ENCODE peak calls at places on chromosomes 2 and 18, in ten cellular contexts. Y is epithelial cell of esophagus; L is CD8-positive, alpha-beta T cell; M is left ventricle myocardium inferior; H is progenitor cell of endocrine pancreas; W is neural crest cell; Q is colonic mucosa; U is mammary epithelial cell; Z is OCI-LY7; A is cardiac muscle cell. S is an unnamed sample.

GRCh38 chr2:46913471-46914381 is 1.9 kb downstream of the MCFD2 start:
- DNase-seq in M (no peak), U (peak), Z (no peak), Q (peak), L (no peak), A (no peak), W (no peak), H (no peak), Y (peak), S (no peak)

GRCh38 chr2:1448009-1448408 is 34.7 kb downstream of the TPO start:
- DNase-seq in A (no peak), W (no peak), Y (no peak), H (no peak), Z (no peak), L (no peak), Q (no peak), M (no peak), U (no peak), S (no peak)

GRCh38 chr2:70381821-70382220 is 80.0 kb upstream of the FAM136A start:
- DNase-seq in Q (no peak), Y (peak), U (peak), M (no peak), W (no peak), L (no peak), A (no peak), Z (no peak), H (no peak), S (no peak)

GRCh38 chr18:63869851-63870250 is 17.7 kb upstream of the SERPINB2 start:
- DNase-seq in A (no peak), Q (no peak), H (no peak), M (no peak), U (peak), W (no peak), Y (peak), Z (no peak), L (no peak), S (no peak)

GRCh38 chr2:34365937-34366336 is 766.8 kb upstream of the FAM98A start:
- DNase-seq in Q (no peak), Y (no peak), W (peak), H (no peak), L (no peak), Z (no peak), A (peak), M (no peak), U (no peak), S (no peak)

GRCh38 chr2:234952270-234953115 is 676 bp downstream of the SH3BP4 start:
- DNase-seq in Q (no peak), H (peak), Z (no peak), U (no peak), L (no peak), W (peak), A (peak), M (no peak), Y (no peak), S (no peak)

GRCh38 chr2:233209117-233209977 is 42.1 kb upstream of the ATG16L1 start:
- DNase-seq in Z (no peak), Y (peak), W (no peak), M (no peak), Q (no peak), U (peak), A (peak), H (no peak), L (no peak), S (no peak)

GRCh38 chr18:34873966-34874365 is 163.9 kb downstream of the DTNA start:
- DNase-seq in W (no peak), Q (no peak), Z (no peak), U (no peak), A (no peak), M (no peak), Y (no peak), H (no peak), L (no peak), S (no peak)

GRCh38 chr18:28177828-28178635 is 1.1 kb upstream of the CDH2 start:
- DNase-seq in U (peak), Q (no peak), H (peak), A (peak), Y (peak), M (peak), L (no peak), Z (no peak), W (peak), S (no peak)

GRCh38 chr18:31830686-31831085 is 70.0 kb upstream of the SLC25A52 start:
- DNase-seq in Z (no peak), H (no peak), Y (no peak), Q (no peak), L (no peak), U (no peak), W (no peak), A (no peak), M (no peak), S (no peak)

DNA sequence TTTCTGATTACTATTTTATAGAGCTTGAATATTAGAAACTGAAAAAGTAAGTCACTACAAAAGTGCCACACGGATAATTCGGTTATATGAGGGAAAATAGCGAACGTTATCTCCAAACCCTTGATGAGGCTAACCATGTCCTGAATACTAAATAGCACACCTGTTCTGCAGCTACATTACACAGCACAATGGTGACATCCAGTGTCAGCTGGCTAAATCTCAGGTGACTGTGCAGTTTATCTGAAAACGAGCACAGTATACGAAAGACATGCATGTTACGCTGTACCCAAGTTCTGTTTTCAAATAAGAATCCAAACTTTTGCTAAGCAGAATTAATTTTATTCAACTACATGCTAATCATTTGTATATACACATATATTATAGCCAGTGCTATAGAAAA is 9.0 kb downstream of the CCDC68 start:
- DNase-seq in U (peak), Q (no peak), L (no peak), W (no peak), A (no peak), M (no peak), H (no peak), Z (no peak), Y (peak), S (no peak)
- TF ChIP-seq CTCF in U (peak), Q (peak), L (no peak), W (no peak), A (no peak), M (no peak), H (peak), Z (no peak), Y (peak), S (no peak)

GRCh38 chr2:176106636-176107539 is at the start of gene HOXD11:
- DNase-seq in Y (peak), W (no peak), Z (no peak), L (no peak), M (no peak), U (peak), Q (peak), H (no peak), A (no peak), S (no peak)

GRCh38 chr2:176105078-176105726 is 1.9 kb upstream of the HOXD11 start:
- DNase-seq in U (no peak), L (no peak), W (no peak), Y (no peak), M (no peak), H (no peak), A (no peak), Q (no peak), Z (no peak), S (no peak)

GRCh38 chr2:176104338-176105077 is 2.6 kb upstream of the HOXD11 start:
- DNase-seq in M (no peak), U (no peak), A (peak), Y (no peak), Z (no peak), W (no peak), H (no peak), Q (no peak), L (no peak), S (no peak)

GRCh38 chr2:176107731-176108181 is 676 bp downstream of the HOXD11 start:
- DNase-seq in U (no peak), L (no peak), Y (no peak), A (no peak), W (no peak), Z (no peak), H (no peak), M (no peak), Q (peak), S (no peak)

DNA sequence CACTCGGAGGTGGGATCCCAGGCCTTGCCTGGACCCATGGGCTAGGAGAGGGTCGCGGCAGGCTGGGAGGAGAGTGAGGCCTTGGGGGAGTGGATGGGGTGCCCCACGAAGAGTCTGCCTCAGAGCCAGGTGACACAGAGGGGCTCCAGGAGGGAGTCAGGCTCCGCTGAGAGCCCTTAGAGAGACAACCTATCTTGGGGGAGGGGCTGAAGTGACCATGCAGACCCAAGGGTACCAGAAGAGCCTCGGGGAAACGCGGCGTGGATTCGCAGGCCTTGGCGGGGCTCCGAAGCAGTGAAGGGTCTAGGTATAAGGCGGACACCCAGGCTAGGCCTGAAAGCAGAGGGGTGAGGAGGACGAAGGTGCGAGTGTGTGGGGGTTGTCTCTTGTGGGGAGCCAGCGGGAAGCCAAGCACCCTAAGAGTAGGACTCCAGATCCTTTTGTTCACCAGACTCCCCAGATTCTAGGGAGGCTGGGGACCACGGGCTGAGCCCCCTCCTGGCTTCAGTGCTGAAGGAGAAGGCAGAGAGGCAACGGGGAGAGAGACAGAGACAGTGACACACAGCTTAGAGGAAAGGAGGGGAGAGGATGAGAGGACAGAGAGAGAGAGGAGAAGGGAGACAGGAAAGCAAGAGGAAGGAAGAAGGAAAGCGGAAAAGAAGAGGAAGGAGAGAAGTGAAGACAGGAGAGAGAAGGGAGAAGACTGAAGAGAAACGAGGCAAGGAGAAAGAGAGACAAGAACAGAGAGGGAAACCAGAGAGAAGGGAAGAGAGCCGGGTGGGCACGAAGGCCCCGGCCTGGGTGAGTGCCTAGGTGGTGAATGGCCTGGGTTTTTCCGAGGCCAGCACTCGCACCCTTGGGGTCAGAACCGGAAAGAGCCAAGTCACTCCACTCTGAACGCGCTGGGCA is 1.1 kb upstream of the HOXD11 start:
- DNase-seq in M (no peak), U (no peak), W (no peak), Q (no peak), Z (no peak), Y (no peak), H (no peak), A (no peak), L (no peak), S (no peak)
- TF ChIP-seq CTCF in M (no peak), U (no peak), W (no peak), Q (no peak), Z (no peak), Y (no peak), H (no peak), A (no peak), L (no peak), S (no peak)

GRCh38 chr2:127526940-127527804 is 883 bp upstream of the IWS1 start:
- DNase-seq in Q (peak), A (no peak), Y (peak), L (no peak), W (no peak), U (peak), Z (peak), M (no peak), H (no peak), S (no peak)
- TF ChIP-seq CTCF in Q (no peak), A (peak), Y (peak), L (no peak), W (no peak), U (no peak), Z (peak), M (no peak), H (no peak), S (no peak)

GRCh38 chr2:191351921-191352320 is 106.7 kb downstream of the MYO1B start:
- DNase-seq in H (no peak), W (no peak), Z (no peak), U (no peak), Q (no peak), L (no peak), A (no peak), Y (no peak), M (no peak), S (no peak)

GRCh38 chr2:191350826-191351225 is 105.6 kb downstream of the MYO1B start:
- DNase-seq in Z (no peak), L (no peak), Y (peak), U (peak), W (no peak), Q (no peak), M (no peak), H (no peak), A (no peak), S (no peak)

GRCh38 chr2:191351298-191351697 is 106.1 kb downstream of the MYO1B start:
- DNase-seq in Y (no peak), Z (no peak), A (no peak), L (no peak), U (no peak), W (no peak), Q (no peak), H (no peak), M (no peak), S (no peak)

GRCh38 chr2:191347881-191348280 is 102.7 kb downstream of the MYO1B start:
- DNase-seq in W (no peak), Y (no peak), A (no peak), L (no peak), Q (no peak), U (no peak), M (no peak), H (no peak), Z (no peak), S (no peak)

DNA sequence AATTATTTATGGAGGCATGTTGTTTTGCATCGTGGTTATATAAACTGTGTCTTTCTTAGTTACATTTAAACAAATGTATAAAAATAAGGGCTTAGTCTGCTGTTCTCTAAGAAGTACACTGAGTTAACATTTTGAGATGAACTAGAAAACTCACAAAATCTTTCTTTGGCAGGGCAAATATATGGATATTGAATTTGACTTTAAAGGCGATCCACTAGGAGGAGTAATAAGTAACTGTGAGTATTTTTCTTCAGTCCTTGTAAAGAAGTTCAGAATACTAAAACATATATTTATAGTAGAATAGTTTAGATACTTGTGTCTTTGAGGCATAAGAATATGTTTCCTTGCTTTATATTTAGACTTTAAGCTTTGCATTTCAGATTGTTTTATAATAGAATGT is 104.8 kb downstream of the MYO1B start:
- DNase-seq in L (no peak), Z (no peak), H (no peak), A (no peak), M (no peak), W (no peak), U (no peak), Q (no peak), Y (no peak), S (no peak)
- TF ChIP-seq CTCF in L (no peak), Z (no peak), H (no peak), A (no peak), M (peak), W (no peak), U (no peak), Q (no peak), Y (no peak), S (no peak)

DNA sequence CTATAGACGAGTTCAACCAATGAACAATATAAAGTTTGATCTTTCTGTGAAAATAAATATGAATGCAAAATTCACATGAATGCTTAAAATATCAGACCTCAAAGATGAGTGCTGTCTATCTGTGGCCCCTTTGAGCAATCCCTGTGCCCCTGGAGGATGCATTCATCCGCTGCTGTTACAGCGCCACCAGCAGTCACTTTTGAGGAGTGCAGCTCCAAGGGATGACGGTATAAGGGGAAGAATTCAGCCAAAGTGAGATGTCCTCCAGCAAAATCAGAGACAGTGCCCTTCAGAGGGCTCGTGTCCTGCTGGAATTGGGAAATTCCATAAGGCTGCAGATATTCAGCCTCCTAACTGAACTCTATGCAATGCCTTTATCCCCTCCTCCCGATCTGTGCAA is 12.0 kb upstream of the CHRNA1 start:
- DNase-seq in H (no peak), M (no peak), Q (no peak), Y (no peak), W (no peak), Z (no peak), A (no peak), L (no peak), U (no peak), S (no peak)
- TF ChIP-seq CTCF in H (peak), M (no peak), Q (no peak), Y (peak), W (peak), Z (peak), A (peak), L (peak), U (peak), S (no peak)

GRCh38 chr18:111292-112014 is 46.9 kb upstream of the USP14 start:
- DNase-seq in Q (peak), W (peak), M (peak), Z (no peak), H (peak), A (peak), U (peak), L (peak), Y (peak), S (no peak)
- TF ChIP-seq CTCF in Q (no peak), W (peak), M (peak), Z (no peak), H (peak), A (no peak), U (no peak), L (no peak), Y (no peak), S (no peak)

GRCh38 chr18:52995875-52996274 is 655.9 kb downstream of the DCC start:
- DNase-seq in H (no peak), Q (no peak), U (no peak), W (no peak), Z (no peak), L (no peak), Y (no peak), A (no peak), M (no peak), S (no peak)

GRCh38 chr18:53004798-53005197 is 664.8 kb downstream of the DCC start:
- DNase-seq in Y (no peak), H (no peak), Q (no peak), M (no peak), L (no peak), Z (no peak), U (no peak), A (peak), W (no peak), S (no peak)

DNA sequence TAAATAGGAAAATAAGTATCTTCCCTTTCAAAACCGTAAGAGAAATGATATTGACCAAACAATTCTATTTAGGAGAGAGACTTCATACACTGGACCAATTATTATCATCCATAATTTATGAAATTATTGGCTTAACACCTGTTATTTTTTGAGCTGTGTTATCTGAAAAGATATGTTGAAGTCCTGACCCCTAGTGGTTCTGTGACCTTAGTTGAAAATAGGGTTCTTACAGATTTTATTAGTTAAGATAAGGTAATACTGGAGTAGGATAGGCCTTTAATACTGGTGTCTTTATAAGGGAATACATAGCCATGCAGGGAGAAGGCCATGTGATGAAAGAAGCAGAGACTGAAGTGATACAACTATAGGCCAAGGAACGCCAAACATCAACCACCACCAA is 659.6 kb downstream of the DCC start:
- DNase-seq in Z (no peak), H (no peak), W (no peak), L (no peak), Y (no peak), Q (no peak), U (no peak), M (no peak), A (no peak), S (no peak)
- TF ChIP-seq CTCF in Z (no peak), H (no peak), W (no peak), L (no peak), Y (no peak), Q (no peak), U (no peak), M (no peak), A (no peak), S (no peak)

GRCh38 chr2:227125506-227125905 is 38.5 kb downstream of the COL4A4 start:
- DNase-seq in L (no peak), U (no peak), A (peak), M (no peak), W (peak), Q (no peak), H (no peak), Z (no peak), Y (peak), S (no peak)
- TF ChIP-seq CTCF in L (no peak), U (no peak), A (no peak), M (no peak), W (peak), Q (no peak), H (no peak), Z (peak), Y (peak), S (no peak)

GRCh38 chr2:131127979-131128378 is 22.8 kb downstream of the PLEKHB2 start:
- DNase-seq in Q (no peak), L (no peak), U (no peak), A (no peak), H (no peak), W (no peak), Z (no peak), M (no peak), Y (no peak), S (no peak)

GRCh38 chr2:131130298-131130596 is 25.1 kb downstream of the PLEKHB2 start:
- DNase-seq in M (no peak), W (no peak), Z (no peak), L (no peak), Y (no peak), Q (no peak), H (no peak), U (no peak), A (no peak), S (no peak)

GRCh38 chr2:131127076-131127475 is 21.9 kb downstream of the PLEKHB2 start:
- DNase-seq in Y (no peak), A (no peak), L (no peak), M (no peak), H (no peak), W (no peak), Z (no peak), Q (no peak), U (no peak), S (no peak)

GRCh38 chr2:131132729-131133128 is 27.6 kb downstream of the PLEKHB2 start:
- DNase-seq in L (no peak), U (no peak), H (no peak), Q (no peak), A (no peak), Z (no peak), Y (no peak), W (no peak), M (no peak), S (no peak)
- TF ChIP-seq CTCF in L (no peak), U (no peak), H (no peak), Q (no peak), A (no peak), Z (no peak), Y (no peak), W (no peak), M (no peak), S (no peak)

GRCh38 chr2:8290771-8291352 is 391.0 kb upstream of the ID2 start:
- DNase-seq in A (no peak), H (no peak), Q (no peak), M (no peak), U (no peak), Z (no peak), L (no peak), W (no peak), Y (no peak), S (no peak)
- TF ChIP-seq CTCF in A (no peak), H (no peak), Q (no peak), M (no peak), U (no peak), Z (no peak), L (no peak), W (no peak), Y (no peak), S (no peak)

S was measured in vagina.